ENCODE peak calls at places on chromosomes 13 and 19, in five cellular contexts. H is cardiac fibroblast, F is fibroblast of the aortic adventitia, R is foreskin fibroblast, O is fibroblast of mammary gland. L is an unnamed sample.

GRCh38 chr19:46571495-46571894 is 29.6 kb upstream of the CALM3 start:
- DNase-seq in H (peak; percentile 25), F (peak; percentile 11), R (peak; percentile 29), O (peak; percentile 28), L (no peak)

GRCh38 chr13:113369189-113369588 is 5.3 kb upstream of the GRTP1 start:
- DNase-seq in H (no peak), F (no peak), R (no peak), O (no peak), L (no peak)

GRCh38 chr13:42153371-42153770 is 104.9 kb downstream of the DGKH start:
- DNase-seq in H (peak; percentile 31), F (peak; percentile 12), R (no peak), O (no peak), L (no peak)

GRCh38 chr13:19862511-19863313 is 737 bp downstream of the ZMYM5 start:
- DNase-seq in H (peak; percentile 37), F (peak; percentile 30), R (peak; percentile 46), O (peak; percentile 31), L (no peak)

GRCh38 chr19:44703336-44704078 is 4.6 kb downstream of the CEACAM16 start:
- DNase-seq in H (no peak), F (no peak), R (no peak), O (no peak), L (no peak)

GRCh38 chr13:43965446-43965845 is 85.7 kb downstream of the LACC1 start:
- DNase-seq in H (no peak), F (no peak), R (no peak), O (no peak), L (no peak)

GRCh38 chr13:60591348-60591747 is 194.3 kb downstream of the TDRD3 start:
- DNase-seq in H (peak; percentile 78), F (peak; percentile 95), R (no peak), O (peak; percentile 93), L (no peak)

GRCh38 chr13:22141636-22142035 is 470.8 kb downstream of the FGF9 start:
- DNase-seq in H (no peak), F (no peak), R (no peak), O (no peak), L (no peak)

GRCh38 chr13:111158136-111158805 is 43.2 kb downstream of the ARHGEF7 start:
- DNase-seq in H (peak; percentile 11), F (peak; percentile 48), R (no peak), O (no peak), L (no peak)

GRCh38 chr13:74299688-74300087 is 165.5 kb upstream of the KLF12 start:
- DNase-seq in H (no peak), F (no peak), R (no peak), O (no peak), L (no peak)

GRCh38 chr13:74298912-74299311 is 164.7 kb upstream of the KLF12 start:
- DNase-seq in H (no peak), F (no peak), R (no peak), O (no peak), L (no peak)

GRCh38 chr13:74305876-74306275 is 171.7 kb upstream of the KLF12 start:
- DNase-seq in H (peak; percentile 17), F (no peak), R (peak; percentile 25), O (peak; percentile 7), L (no peak)

GRCh38 chr13:74306496-74306895 is 172.3 kb upstream of the KLF12 start:
- DNase-seq in H (peak; percentile 11), F (peak; percentile 37), R (peak; percentile 71), O (peak; percentile 52), L (peak; percentile 64)

GRCh38 chr13:74301200-74302063 is 167.2 kb upstream of the KLF12 start:
- DNase-seq in H (peak; percentile 15), F (peak; percentile 16), R (peak; percentile 47), O (no peak), L (no peak)
- H3K4me3 ChIP-seq in H (no peak overlapping the region), F (no peak overlapping the region), R (no peak overlapping the region), O (no peak overlapping the region), L (no peak overlapping the region)

GRCh38 chr13:87671824-87672603 is 843 bp downstream of the SLITRK5 start:
- DNase-seq in H (no peak), F (no peak), R (no peak), O (no peak), L (no peak)

GRCh38 chr13:87666826-87667225 is 4.3 kb upstream of the SLITRK5 start:
- DNase-seq in H (no peak), F (no peak), R (no peak), O (no peak), L (no peak)

GRCh38 chr13:87671031-87671823 is at the start of gene SLITRK5:
- DNase-seq in H (peak; percentile 34), F (peak; percentile 5), R (peak; percentile 54), O (peak; percentile 44), L (no peak)

GRCh38 chr13:87667686-87668085 is 3.5 kb upstream of the SLITRK5 start:
- DNase-seq in H (no peak), F (no peak), R (no peak), O (no peak), L (no peak)

GRCh38 chr13:87669379-87669978 is 1.7 kb upstream of the SLITRK5 start:
- DNase-seq in H (peak; percentile 31), F (peak; percentile 6), R (no peak), O (peak; percentile 31), L (no peak)
- TF ChIP-seq CTCF in H (peak; percentile 53), F (peak; percentile 50), R (peak; percentile 50), O (peak; percentile 66), L (peak; percentile 44)

GRCh38 chr19:4679416-4679815 is 9.3 kb upstream of the MYDGF start:
- DNase-seq in H (no peak), F (no peak), R (no peak), O (no peak), L (no peak)
- H3K4me3 ChIP-seq in H (no peak overlapping the region), F (no peak overlapping the region), R (no peak overlapping the region), O (no peak overlapping the region), L (no peak overlapping the region)

GRCh38 chr19:41431426-41432386 is 4.5 kb upstream of the B3GNT8 start:
- DNase-seq in H (peak; percentile 40), F (peak; percentile 35), R (peak; percentile 76), O (peak; percentile 48), L (no peak)
- TF ChIP-seq CTCF in H (peak; percentile 35), F (peak; percentile 37), R (peak; percentile 47), O (peak; percentile 41), L (peak; percentile 40)